ENCODE peak calls at places on chromosomes 4 and X, in seven cellular contexts. E is astrocyte, R is IMR-90, L is mammary epithelial cell, P is GM23248, N is trophoblast cell, T is keratinocyte. H is an unnamed sample.

GRCh38 chr4:17719106-17719505 is 62.3 kb downstream of the FAM184B start:
- DNase-seq in N (peak), T (no peak), E (no peak), L (peak), R (no peak), P (no peak), H (peak)

GRCh38 chr4:12993923-12994322 is 490.2 kb downstream of the RAB28 start:
- DNase-seq in N (no peak), E (no peak), L (no peak), T (no peak), P (no peak), R (no peak), H (no peak)

GRCh38 chr4:7511509-7511908 is 76.8 kb upstream of the PSAPL1 start:
- DNase-seq in T (no peak), P (no peak), N (no peak), L (no peak), R (no peak), E (no peak), H (no peak)

GRCh38 chrX:153643431-153644351 is 3.3 kb upstream of the DUSP9 start:
- DNase-seq in P (peak), E (no peak), R (no peak), T (no peak), L (no peak), N (no peak), H (no peak)

GRCh38 chr4:6938758-6939201 is 29.2 kb downstream of the TBC1D14 start:
- DNase-seq in P (no peak), T (no peak), N (no peak), L (no peak), E (no peak), R (no peak), H (no peak)

GRCh38 chrX:68945603-68946228 is 116.9 kb downstream of the EFNB1 start:
- DNase-seq in P (peak), R (peak), T (no peak), N (no peak), E (peak), L (no peak), H (peak)

GRCh38 chr4:71550220-71551190 is 211.7 kb downstream of the SLC4A4 start:
- DNase-seq in R (peak), L (no peak), P (peak), T (no peak), N (no peak), E (peak), H (peak)

GRCh38 chrX:30935985-30936384 is 46.9 kb upstream of the TAB3 start:
- DNase-seq in L (peak), E (no peak), P (peak), T (no peak), R (peak), N (peak), H (peak)

GRCh38 chr4:183130328-183131155 is 31.5 kb downstream of the WWC2 start:
- DNase-seq in E (peak), T (no peak), R (peak), L (peak), P (peak), N (no peak), H (no peak)

GRCh38 chrX:17710836-17711235 is 26.5 kb upstream of the SCML1 start:
- DNase-seq in P (no peak), N (no peak), R (peak), E (peak), L (no peak), T (no peak), H (no peak)

GRCh38 chr4:142411993-142412392 is 434.1 kb downstream of the INPP4B start:
- DNase-seq in R (no peak), N (no peak), P (no peak), L (no peak), E (no peak), T (no peak), H (no peak)

GRCh38 chr4:104494822-104495559 is at the start of gene CXXC4:
- DNase-seq in E (peak), N (no peak), R (peak), L (peak), P (peak), T (no peak), H (peak)

GRCh38 chr4:76539979-76540378 is 105.0 kb downstream of the SHROOM3 start:
- DNase-seq in P (peak), E (peak), T (no peak), L (no peak), N (peak), R (no peak), H (no peak)

GRCh38 chrX:154785711-154786110 is 19.6 kb downstream of the MPP1 start:
- DNase-seq in L (no peak), R (no peak), P (no peak), T (no peak), N (peak), E (no peak), H (no peak)

GRCh38 chr4:96833831-96834230 is 993.9 kb downstream of the PDHA2 start:
- DNase-seq in E (peak), L (peak), P (no peak), R (no peak), T (no peak), N (no peak), H (peak)

GRCh38 chr4:17630228-17630627 is 15.8 kb downstream of the MED28 start:
- DNase-seq in T (no peak), P (no peak), L (no peak), E (no peak), N (no peak), R (no peak), H (no peak)

GRCh38 chr4:1346781-1347409 is at the start of gene UVSSA:
- DNase-seq in R (peak), E (peak), N (peak), T (peak), L (peak), P (peak), H (peak)

GRCh38 chrX:130523460-130524394 is 121.9 kb downstream of the RBMX2 start:
- DNase-seq in P (no peak), N (no peak), R (no peak), E (no peak), L (no peak), T (no peak), H (peak)

GRCh38 chr4:84492290-84492689 is 6.8 kb downstream of the NKX6-1 start:
- DNase-seq in T (no peak), L (no peak), E (no peak), N (no peak), P (no peak), R (no peak), H (no peak)

GRCh38 chrX:110310000-110310790 is 7.7 kb downstream of the AMMECR1 start:
- DNase-seq in P (peak), L (no peak), T (no peak), N (no peak), E (no peak), R (no peak), H (no peak)

GRCh38 chrX:24862343-24862742 is 153.4 kb downstream of the ARX start:
- DNase-seq in T (no peak), E (peak), L (no peak), R (peak), P (peak), N (no peak), H (peak)

GRCh38 chrX:111265506-111265905 is 4.8 kb downstream of the CAPN6 start:
- DNase-seq in L (no peak), T (no peak), P (no peak), R (no peak), E (no peak), N (no peak), H (no peak)

GRCh38 chrX:153380691-153381090 is 20.5 kb downstream of the PNMA6E start:
- DNase-seq in P (peak), R (no peak), L (no peak), N (no peak), E (no peak), T (no peak), H (no peak)

GRCh38 chr4:122997463-122998101 is 75.2 kb upstream of the NUDT6 start:
- DNase-seq in R (no peak), E (peak), L (peak), P (peak), N (no peak), T (no peak), H (no peak)

GRCh38 chrX:108537005-108537404 is 97.4 kb downstream of the COL4A5 start:
- DNase-seq in L (peak), R (peak), E (peak), T (no peak), N (peak), P (peak), H (peak)

GRCh38 chr4:13990596-13991589 is 363.4 kb upstream of the BOD1L1 start:
- DNase-seq in L (no peak), P (no peak), E (no peak), T (no peak), R (peak), N (no peak), H (no peak)

GRCh38 chr4:181684310-181684709 is 558.9 kb upstream of the TENM3 start:
- DNase-seq in E (peak), L (no peak), N (no peak), R (peak), T (no peak), P (peak), H (peak)

GRCh38 chr4:1402516-1403101 is 3.6 kb downstream of the NKX1-1 start:
- DNase-seq in T (no peak), N (no peak), P (peak), R (no peak), L (no peak), E (no peak), H (no peak)

GRCh38 chr4:7970031-7970946 is 30.6 kb upstream of the AFAP1 start:
- DNase-seq in E (peak), T (no peak), R (peak), N (peak), P (peak), L (peak), H (peak)

GRCh38 chr4:88755454-88755853 is 57.8 kb upstream of the NAP1L5 start:
- DNase-seq in N (no peak), T (no peak), L (no peak), E (no peak), P (no peak), R (no peak), H (no peak)
- H2AFZ ChIP-seq in N (no peak), T (no peak), L (no peak), E (no peak), P (no peak), R (no peak), H (no peak)

GRCh38 chr4:100100985-100101384 is 89.3 kb downstream of the DDIT4L start:
- DNase-seq in E (no peak), P (no peak), L (no peak), N (no peak), R (no peak), T (no peak), H (no peak)

GRCh38 chr4:100095729-100096595 is 94.3 kb downstream of the DDIT4L start:
- DNase-seq in P (peak), L (peak), T (no peak), N (peak), R (peak), E (peak), H (peak)

GRCh38 chr4:100098681-100099080 is 91.6 kb downstream of the DDIT4L start:
- DNase-seq in E (no peak), N (no peak), P (no peak), T (no peak), L (no peak), R (no peak), H (no peak)

GRCh38 chr4:100099746-100100145 is 90.5 kb downstream of the DDIT4L start:
- DNase-seq in P (no peak), T (no peak), N (no peak), L (no peak), E (no peak), R (no peak), H (no peak)

GRCh38 chr4:100098011-100098545 is 92.2 kb downstream of the DDIT4L start:
- DNase-seq in R (no peak), T (no peak), P (no peak), L (no peak), N (no peak), E (no peak), H (no peak)
- H3K4me2 ChIP-seq in R (no peak), T (no peak), P (no peak), L (no peak), N (no peak), E (no peak), H (no peak)

GRCh38 chr4:116824172-116824571 is 261.2 kb downstream of the TRAM1L1 start:
- DNase-seq in E (no peak), P (no peak), N (no peak), T (no peak), L (no peak), R (no peak), H (no peak)
- H2AFZ ChIP-seq in E (no peak), P (no peak), N (no peak), T (no peak), L (no peak), R (no peak), H (no peak)

GRCh38 chr4:176422511-176422910 is 102.7 kb downstream of the SPCS3 start:
- DNase-seq in R (no peak), L (no peak), N (no peak), T (no peak), E (no peak), P (no peak), H (no peak)
- H3K4me2 ChIP-seq in R (no peak), L (no peak), N (no peak), T (peak), E (no peak), P (no peak), H (no peak)